ENCODE peak calls at places on chromosomes 13 and 19, in five cellular contexts. P, C, O, S and R are unnamed samples.

GRCh38 chr19:3544742-3545668 is 6.0 kb downstream of the TEKTIP1 start:
- DNase-seq in C (peak; percentile 92), O (peak; percentile 63), P (peak; percentile 44), S (no peak), R (peak; percentile 42)

GRCh38 chr19:10018219-10018618 is 4.9 kb downstream of the RDH8 start:
- DNase-seq in P (no peak), O (no peak), C (no peak), S (no peak), R (peak; percentile 61)

GRCh38 chr19:29831041-29831548 is 19.3 kb downstream of the CCNE1 start:
- DNase-seq in P (no peak), C (no peak), S (no peak), O (peak; percentile 71), R (no peak)

GRCh38 chr13:63190219-63190618 is 1774.6 kb upstream of the PCDH20 start:
- DNase-seq in C (no peak), P (no peak), O (no peak), S (no peak), R (no peak)

GRCh38 chr13:72304121-72304745 is 423.2 kb downstream of the MZT1 start:
- DNase-seq in C (no peak), O (no peak), S (no peak), P (no peak), R (peak; percentile 22)

GRCh38 chr13:48801255-48801654 is 147.5 kb downstream of the CYSLTR2 start:
- DNase-seq in S (peak; percentile 80), O (no peak), C (no peak), P (no peak), R (peak; percentile 90)

GRCh38 chr13:29294869-29295268 is 300.6 kb downstream of the SLC7A1 start:
- DNase-seq in O (no peak), P (no peak), S (no peak), C (no peak), R (no peak)

GRCh38 chr13:30861163-30861562 is 44.9 kb upstream of the MEDAG start:
- DNase-seq in C (no peak), O (no peak), S (no peak), P (no peak), R (no peak)

GRCh38 chr19:55598034-55598433 is 1.3 kb downstream of the FIZ1 start:
- DNase-seq in P (no peak), C (no peak), O (no peak), S (no peak), R (no peak)

GRCh38 chr13:106350208-106350607 is 185.3 kb downstream of the EFNB2 start:
- DNase-seq in P (no peak), O (no peak), C (no peak), S (no peak), R (no peak)

GRCh38 chr13:112671359-112671758 is 18.5 kb upstream of the ATP11A start:
- DNase-seq in P (no peak), O (no peak), C (peak; percentile 32), S (no peak), R (no peak)

GRCh38 chr19:49637865-49638350 is 2.0 kb downstream of the RRAS start:
- DNase-seq in S (peak; percentile 31), C (peak; percentile 80), O (peak; percentile 85), P (no peak), R (peak; percentile 82)

GRCh38 chr19:41531438-41532311 is 44.3 kb upstream of the CEACAM21 start:
- DNase-seq in O (peak; percentile 85), P (no peak), C (no peak), S (no peak), R (peak; percentile 63)

GRCh38 chr13:24500977-24501376 is 11.6 kb downstream of the PARP4 start:
- DNase-seq in O (peak; percentile 16), S (no peak), C (no peak), P (no peak), R (peak; percentile 44)

GRCh38 chr13:24911135-24911524 is 147.2 kb downstream of the RNF17 start:
- DNase-seq in P (no peak), S (no peak), O (peak; percentile 64), C (no peak), R (peak; percentile 40)

GRCh38 chr13:41587490-41587889 is 130.1 kb downstream of the RGCC start:
- DNase-seq in C (no peak), P (no peak), S (no peak), O (peak; percentile 16), R (no peak)

GRCh38 chr13:38819053-38819452 is 132.2 kb downstream of the FREM2 start:
- DNase-seq in P (peak; percentile 3), S (no peak), C (no peak), O (no peak), R (no peak)

GRCh38 chr19:1959928-1960589 is 19.1 kb downstream of the CSNK1G2 start:
- DNase-seq in P (no peak), S (no peak), C (no peak), O (no peak), R (no peak)